ENCODE peak calls at places on chromosomes 7 and 10, in five cellular contexts. M is ovary, C is MM.1S, H is GM23248, I is heart right ventricle. V is an unnamed sample.

GRCh38 chr7:87876040-87876758 is at the start of the genes DBF4 and SLC25A40:
- DNase-seq in M (peak; percentile 97), C (peak; percentile 97), H (peak; percentile 97), I (peak; percentile 95), V (peak; percentile 98)

GRCh38 chr7:70668606-70669358 is 463.2 kb upstream of the GALNT17 start:
- DNase-seq in M (no peak), C (no peak), H (no peak), I (peak; percentile 53), V (no peak)

GRCh38 chr10:80281292-80281691 is 8.2 kb downstream of the MAT1A start:
- DNase-seq in M (no peak), C (no peak), H (no peak), I (no peak), V (no peak)

GRCh38 chr10:122957474-122957873 is 3.4 kb upstream of the C10orf88 start:
- DNase-seq in M (no peak), C (no peak), H (no peak), I (no peak), V (no peak)

GRCh38 chr7:27759491-27759890 is 19.5 kb downstream of the TAX1BP1 start:
- DNase-seq in M (no peak), C (no peak), H (no peak), I (no peak), V (no peak)

GRCh38 chr7:39186131-39186530 is 208.4 kb downstream of the POU6F2 start:
- DNase-seq in M (no peak), C (no peak), H (no peak), I (no peak), V (no peak)

GRCh38 chr10:117425908-117426566 is 50.8 kb upstream of the PDZD8 start:
- DNase-seq in M (no peak), C (no peak), H (no peak), I (no peak), V (no peak)

GRCh38 chr7:107690611-107691010 is 30.0 kb downstream of the SLC26A4 start:
- DNase-seq in M (no peak), C (no peak), H (no peak), I (no peak), V (peak; percentile 50)

GRCh38 chr10:118610577-118610976 is 15.1 kb upstream of the PRLHR start:
- DNase-seq in M (no peak), C (no peak), H (no peak), I (no peak), V (no peak)

GRCh38 chr10:91298224-91298862 is 77.9 kb downstream of the PCGF5 start:
- DNase-seq in M (peak; percentile 82), C (peak; percentile 82), H (peak; percentile 85), I (peak; percentile 68), V (peak; percentile 83)
- H3K4me3 ChIP-seq in M (peak overlapping the region; percentile 30), C (peak overlapping the region; percentile 58), H (peak overlapping the region; percentile 72), I (no peak overlapping the region), V (peak overlapping the region; percentile 28)

DNA sequence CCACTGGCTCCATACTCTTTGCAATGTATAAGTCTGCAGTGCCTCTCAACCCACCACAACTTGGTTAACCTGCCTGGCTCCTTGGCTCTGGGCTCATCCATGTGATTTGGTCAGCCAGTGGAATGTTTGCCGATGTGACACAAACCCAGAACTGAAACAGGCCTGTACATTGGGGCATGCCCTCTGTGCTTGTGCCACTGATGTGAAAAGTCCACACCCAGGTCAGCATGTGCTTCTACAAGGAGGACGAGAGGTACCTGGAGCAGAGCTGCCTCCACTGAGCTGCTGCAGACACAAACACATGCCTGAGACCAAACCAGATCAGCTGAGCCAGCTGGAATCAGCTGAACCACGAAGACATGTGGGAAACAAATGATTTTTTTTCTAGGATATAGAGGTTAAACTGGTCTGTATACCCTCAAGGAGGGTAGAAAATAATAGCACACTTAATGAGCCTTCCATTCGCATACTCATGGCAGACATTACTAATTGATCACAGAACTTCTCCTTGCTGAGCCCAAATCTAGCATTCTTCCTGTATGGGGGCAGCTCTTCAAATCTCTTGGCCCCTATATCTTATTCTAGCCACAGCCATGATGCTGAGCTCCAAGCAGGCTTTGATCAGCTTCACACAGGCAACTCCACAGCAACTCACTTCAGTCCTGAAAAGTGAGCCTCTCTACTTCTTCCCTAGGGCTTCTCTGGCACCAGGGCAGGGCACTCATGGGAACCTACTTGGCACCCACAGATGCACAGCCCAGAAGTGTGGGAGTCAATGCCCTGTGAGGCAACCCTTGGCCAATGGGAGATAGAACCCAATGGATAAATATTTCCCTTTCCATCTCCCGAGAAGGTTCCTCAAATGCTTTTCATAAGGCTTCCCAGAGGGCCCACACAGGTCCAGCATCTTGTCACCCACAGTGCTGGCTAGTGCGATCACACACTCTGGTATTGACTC is 18.6 kb downstream of the PYROXD2 start:
- DNase-seq in M (no peak), C (no peak), H (no peak), I (no peak), V (no peak)
- H3K4me3 ChIP-seq in M (no peak overlapping the region), C (no peak overlapping the region), H (no peak overlapping the region), I (no peak overlapping the region), V (no peak overlapping the region)

DNA sequence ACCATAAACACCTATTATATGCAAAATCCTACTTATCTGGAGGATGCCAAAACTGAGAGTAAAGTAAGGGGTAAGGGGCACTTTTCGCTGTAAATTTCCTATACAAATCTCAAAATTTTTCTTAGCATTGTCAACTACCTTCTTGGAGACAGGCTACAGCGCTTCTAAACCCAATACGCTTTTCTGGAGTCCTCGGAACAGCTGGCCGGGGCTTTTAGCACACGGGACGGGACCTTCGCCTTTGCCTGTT is 10.4 kb downstream of the TWIST1 start:
- DNase-seq in M (no peak), C (peak; percentile 30), H (no peak), I (no peak), V (no peak)
- H3K4me3 ChIP-seq in M (peak overlapping the region; percentile 42), C (peak overlapping the region; percentile 47), H (peak overlapping the region; percentile 88), I (no peak overlapping the region), V (peak overlapping the region; percentile 73)

DNA sequence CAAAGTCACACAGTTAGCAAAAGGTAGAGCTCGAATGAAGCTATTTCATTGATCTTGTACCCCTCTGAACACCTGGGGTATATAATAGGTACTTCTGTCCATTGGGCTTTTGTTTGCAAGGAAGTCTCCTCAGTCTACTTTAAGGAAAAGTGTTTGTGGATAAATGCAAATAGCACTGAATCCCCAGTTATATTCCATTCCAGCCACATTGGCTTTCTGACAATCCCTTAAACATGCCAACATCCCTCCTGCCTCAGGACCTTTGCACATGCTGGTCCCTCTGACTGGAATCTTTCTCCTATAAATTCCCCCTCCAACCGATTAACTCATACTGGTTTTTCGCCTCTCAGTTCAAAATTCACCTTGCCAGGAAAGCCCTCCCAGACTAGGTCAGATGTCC is 17.1 kb downstream of the DUSP5 start:
- DNase-seq in M (no peak), C (no peak), H (no peak), I (no peak), V (no peak)
- H3K4me3 ChIP-seq in M (no peak overlapping the region), C (no peak overlapping the region), H (no peak overlapping the region), I (no peak overlapping the region), V (no peak overlapping the region)